ENCODE peak calls at places on chromosomes 11 and 22, in six cellular contexts. A is heart right ventricle, T is hepatocyte, H is RWPE1, W is mammary epithelial cell, L is type B pancreatic cell. O is an unnamed sample.

GRCh38 chr22:26964642-26965041 is 307.3 kb downstream of the MIAT start:
- DNase-seq in A (no peak), T (no peak), H (no peak), W (no peak), L (no peak), O (no peak)

GRCh38 chr22:20115691-20116375 is at the start of gene RANBP1:
- DNase-seq in A (no peak), T (no peak), H (no peak), W (no peak), L (no peak), O (no peak)

GRCh38 chr22:23402275-23403151 is 177.6 kb downstream of the IGLL1 start:
- DNase-seq in A (peak), T (peak), H (peak), W (peak), L (peak), O (peak)

GRCh38 chr11:34682822-34683221 is 61.9 kb downstream of the EHF start:
- DNase-seq in A (no peak), T (no peak), H (peak), W (peak), L (no peak), O (peak)

GRCh38 chr11:85595285-85595884 is 31.8 kb downstream of the DLG2 start:
- DNase-seq in A (no peak), T (peak), H (peak), W (peak), L (no peak), O (peak)

GRCh38 chr22:23548501-23549197 is 31.4 kb downstream of the IGLL1 start:
- DNase-seq in A (no peak), T (no peak), H (no peak), W (no peak), L (no peak), O (no peak)

GRCh38 chr11:73528420-73528819 is 69.5 kb downstream of the FAM168A start:
- DNase-seq in A (no peak), T (no peak), H (no peak), W (no peak), L (no peak), O (no peak)

GRCh38 chr11:105321696-105322095 is 182.1 kb upstream of the CARD18 start:
- DNase-seq in A (no peak), T (no peak), H (no peak), W (no peak), L (no peak), O (no peak)

GRCh38 chr22:23248583-23248982 is 68.3 kb downstream of the BCR start:
- DNase-seq in A (no peak), T (peak), H (peak), W (peak), L (no peak), O (peak)

GRCh38 chr11:86608251-86608799 is 64.1 kb downstream of the ME3 start:
- DNase-seq in A (peak), T (peak), H (peak), W (peak), L (no peak), O (peak)

GRCh38 chr22:50314081-50314454 is 6.6 kb upstream of the PLXNB2 start:
- DNase-seq in A (no peak), T (no peak), H (no peak), W (no peak), L (no peak), O (no peak)

GRCh38 chr11:494761-495536 is 12.1 kb downstream of the RNH1 start:
- DNase-seq in A (no peak), T (no peak), H (no peak), W (no peak), L (no peak), O (no peak)

GRCh38 chr11:63673579-63673978 is 2.4 kb upstream of the ATL3 start:
- DNase-seq in A (no peak), T (no peak), H (no peak), W (no peak), L (no peak), O (no peak)

GRCh38 chr11:46554205-46555162 is 39.3 kb downstream of the AMBRA1 start:
- DNase-seq in A (no peak), T (peak), H (peak), W (peak), L (no peak), O (peak)

GRCh38 chr22:37601540-37602442 is 6.8 kb upstream of the GGA1 start:
- DNase-seq in A (no peak), T (peak), H (peak), W (peak), L (no peak), O (peak)

GRCh38 chr22:47748887-47749286 is 986.4 kb downstream of the TBC1D22A start:
- DNase-seq in A (no peak), T (no peak), H (no peak), W (no peak), L (no peak), O (no peak)

GRCh38 chr11:19832901-19833300 is 120.3 kb downstream of the NAV2 start:
- DNase-seq in A (no peak), T (no peak), H (no peak), W (no peak), L (no peak), O (no peak)

GRCh38 chr11:78586452-78587046 is 11.9 kb upstream of the NARS2 start:
- DNase-seq in A (no peak), T (no peak), H (no peak), W (no peak), L (no peak), O (peak)

GRCh38 chr11:126495281-126495680 is 139.8 kb downstream of the ST3GAL4 start:
- DNase-seq in A (no peak), T (no peak), H (no peak), W (no peak), L (no peak), O (no peak)

GRCh38 chr22:17131686-17132085 is 10.5 kb upstream of the TMEM121B start:
- DNase-seq in A (no peak), T (no peak), H (no peak), W (no peak), L (no peak), O (no peak)

GRCh38 chr11:134367781-134368180 is 36.0 kb downstream of the GLB1L2 start:
- DNase-seq in A (no peak), T (no peak), H (no peak), W (no peak), L (no peak), O (no peak)

GRCh38 chr11:32448232-32448631 is 12.9 kb upstream of the WT1 start:
- DNase-seq in A (no peak), T (no peak), H (no peak), W (no peak), L (no peak), O (peak)
- TF ChIP-seq CTCF in A (no peak), T (peak), H (no peak), W (peak), L (peak), O (peak)

DNA sequence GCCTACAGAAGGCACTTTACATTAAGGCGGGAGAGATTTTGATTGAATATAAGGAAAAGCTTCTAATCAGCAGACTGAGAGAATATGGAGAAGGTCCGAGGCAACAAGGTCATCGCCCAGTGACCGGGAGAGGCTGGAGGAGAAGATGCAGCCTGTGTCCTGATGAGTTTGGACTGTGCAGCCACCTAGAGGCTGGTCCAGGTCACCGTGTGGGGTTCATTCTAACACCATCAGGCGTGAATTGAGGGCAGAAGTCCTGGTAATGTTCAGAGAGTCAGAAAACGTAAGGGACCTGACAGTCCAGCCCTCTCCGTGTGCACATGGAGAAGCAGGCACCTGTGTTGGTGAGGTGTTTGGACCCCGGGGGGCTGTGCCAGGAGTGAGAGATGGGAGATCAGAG is 102.7 kb downstream of the FEZ1 start:
- DNase-seq in A (no peak), T (no peak), H (no peak), W (no peak), L (no peak), O (no peak)
- TF ChIP-seq CTCF in A (no peak), T (no peak), H (no peak), W (no peak), L (no peak), O (no peak)

DNA sequence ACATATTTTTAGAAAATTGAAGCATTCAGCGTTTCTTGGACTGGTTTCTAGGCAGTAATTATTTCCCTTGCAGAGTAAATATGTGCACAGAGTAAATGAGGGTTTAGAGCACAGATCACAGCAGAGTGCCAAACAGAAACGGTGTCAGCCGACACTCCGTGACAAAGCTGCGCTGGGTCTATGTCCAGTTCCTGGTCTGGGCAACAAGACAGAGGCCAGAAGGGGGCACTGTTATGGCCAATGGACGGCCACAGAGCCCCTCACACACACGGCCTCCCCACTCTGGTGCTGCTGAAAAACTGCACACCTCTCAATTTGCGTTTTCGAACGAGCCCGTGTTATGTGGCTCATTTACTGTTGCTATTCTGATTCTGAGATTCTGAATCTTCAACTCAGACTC is 180.7 kb downstream of the MPPED1 start:
- DNase-seq in A (no peak), T (no peak), H (no peak), W (no peak), L (no peak), O (no peak)
- TF ChIP-seq CTCF in A (peak), T (peak), H (no peak), W (no peak), L (peak), O (no peak)

DNA sequence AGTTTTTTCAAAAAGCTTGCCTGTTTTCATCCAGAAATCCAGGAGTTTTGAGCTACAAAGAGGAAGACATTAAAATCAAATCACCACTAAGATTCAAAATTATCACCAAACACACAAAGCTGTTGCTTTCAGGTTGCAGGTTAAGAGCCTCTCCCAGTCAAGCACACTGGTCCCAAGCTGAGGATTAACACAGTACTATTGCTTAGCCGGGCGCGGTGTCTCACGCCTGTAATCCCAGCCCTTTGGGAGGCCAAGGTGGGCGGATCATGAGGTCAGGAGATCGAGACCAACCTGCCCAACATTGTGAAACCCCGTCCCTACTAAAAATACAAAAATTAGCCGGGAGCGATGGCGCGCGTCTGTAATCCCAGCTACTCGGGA is 1165.1 kb downstream of the LRRC4C start:
- DNase-seq in A (no peak), T (no peak), H (no peak), W (no peak), L (no peak), O (no peak)
- TF ChIP-seq CTCF in A (peak), T (no peak), H (peak), W (no peak), L (no peak), O (no peak)

GRCh38 chr11:32487270-32487669 is 51.9 kb upstream of the WT1 start:
- DNase-seq in A (no peak), T (no peak), H (peak), W (no peak), L (no peak), O (peak)
- TF ChIP-seq CTCF in A (no peak), T (no peak), H (no peak), W (peak), L (peak), O (no peak)

DNA sequence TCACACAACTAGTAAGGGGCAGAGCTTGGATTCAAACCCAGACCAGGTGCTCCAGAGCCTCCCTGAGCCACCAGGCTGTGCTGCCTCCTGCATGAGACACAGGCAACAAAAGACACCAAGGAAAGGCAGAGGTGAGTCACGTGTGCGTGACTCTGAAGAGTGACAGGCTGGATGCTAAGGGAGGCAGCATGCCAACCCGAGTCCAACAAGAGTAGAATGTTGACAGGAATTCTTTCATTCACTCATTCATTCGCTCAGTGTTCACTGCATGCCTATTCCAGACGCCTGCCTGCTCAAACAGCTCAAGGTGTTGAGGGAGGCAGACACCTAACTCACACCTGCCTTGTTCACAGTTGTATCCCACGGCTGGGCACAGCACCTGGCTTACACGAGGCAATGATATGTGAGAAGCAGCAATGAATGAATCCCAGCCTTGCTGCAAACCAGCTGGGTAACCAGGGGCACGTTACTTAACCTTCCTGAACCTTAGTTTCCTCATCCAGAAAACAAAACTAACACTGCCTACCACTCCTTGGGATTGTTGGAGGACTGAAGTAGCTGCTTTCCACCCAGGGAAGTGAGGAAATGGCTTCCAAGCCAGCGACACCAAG is 73.8 kb upstream of the ARFGAP3 start:
- DNase-seq in A (peak), T (no peak), H (peak), W (peak), L (no peak), O (peak)
- TF ChIP-seq CTCF in A (peak), T (no peak), H (no peak), W (peak), L (no peak), O (peak)

DNA sequence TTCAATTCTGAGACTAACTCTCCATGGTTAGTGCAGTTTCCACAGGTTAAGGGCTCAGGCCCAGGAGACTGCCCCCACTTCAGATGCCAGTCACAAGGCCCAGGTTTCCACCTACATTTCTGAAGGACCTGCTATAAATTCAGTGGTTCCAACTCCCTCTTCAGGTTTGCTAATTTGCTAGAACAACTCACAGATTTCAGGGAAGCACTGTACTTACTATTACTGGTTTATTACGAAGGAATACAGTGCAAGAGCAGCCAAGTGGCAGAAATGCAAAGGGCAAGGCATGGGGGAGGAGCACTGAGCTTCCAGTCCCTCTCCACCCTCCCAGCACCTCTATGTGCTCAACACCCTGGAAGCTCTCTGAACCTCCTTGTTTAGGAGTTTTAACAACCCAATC is 39.3 kb upstream of the SPON1 start:
- DNase-seq in A (no peak), T (no peak), H (no peak), W (no peak), L (no peak), O (no peak)
- TF ChIP-seq CTCF in A (no peak), T (no peak), H (no peak), W (no peak), L (no peak), O (no peak)

GRCh38 chr11:118358071-118358470 is 1.3 kb upstream of the UBE4A start:
- DNase-seq in A (no peak), T (no peak), H (no peak), W (no peak), L (no peak), O (no peak)

GRCh38 chr11:118349475-118349874 is 5.3 kb downstream of the CD3G start:
- DNase-seq in A (no peak), T (no peak), H (no peak), W (no peak), L (no peak), O (no peak)

DNA sequence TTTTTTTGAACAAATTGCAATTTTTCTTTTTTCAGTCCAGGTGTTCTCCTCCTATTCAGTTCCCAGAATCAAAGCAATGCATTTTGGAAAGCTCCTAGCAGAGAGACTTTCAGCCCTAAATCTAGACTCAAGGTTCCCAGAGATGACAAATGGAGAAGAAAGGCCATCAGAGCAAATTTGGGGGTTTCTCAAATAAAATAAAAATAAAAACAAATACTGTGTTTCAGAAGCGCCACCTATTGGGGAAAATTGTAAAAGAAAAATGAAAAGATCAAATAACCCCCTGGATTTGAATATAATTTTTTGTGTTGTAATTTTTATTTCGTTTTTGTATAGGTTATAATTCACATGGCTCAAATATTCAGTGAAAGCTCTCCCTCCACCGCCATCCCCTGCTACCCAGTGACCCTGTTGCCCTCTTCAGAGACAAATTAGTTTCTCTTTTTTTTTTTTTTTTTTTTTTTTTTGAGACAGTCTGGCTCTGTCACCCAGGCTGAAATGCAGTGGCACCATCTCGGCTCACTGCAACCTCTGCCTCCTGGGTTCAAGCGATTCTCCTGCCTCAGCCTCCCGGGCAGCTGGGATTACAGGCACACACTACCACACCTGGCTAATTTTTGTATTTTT is 6.2 kb upstream of the UBE4A start:
- DNase-seq in A (no peak), T (peak), H (peak), W (no peak), L (no peak), O (peak)
- TF ChIP-seq CTCF in A (peak), T (peak), H (peak), W (peak), L (peak), O (peak)

O was measured in epithelial cell of esophagus.